ENCODE peak calls at places on chromosomes 7 and 10, in seven cellular contexts. D is ovary, G is right lobe of liver, R is body of pancreas, K is K562, V is IMR-90, C is heart left ventricle. W is an unnamed sample. For H3K36me3, the result is how much of the 10 kb centered on the place peaks cover.

GRCh38 chr10:73762915-73763314 is 18.7 kb downstream of the SEC24C start:
- DNase-seq in R (no peak), V (peak), K (no peak), C (no peak), G (no peak), D (no peak), W (no peak)

GRCh38 chr10:131534836-131535235 is 223.3 kb upstream of the TCERG1L start:
- DNase-seq in V (no peak), D (no peak), C (no peak), G (no peak), K (no peak), R (no peak), W (no peak)

GRCh38 chr10:484925-485661 is 204.4 kb downstream of the DIP2C start:
- DNase-seq in C (no peak), G (no peak), D (no peak), R (no peak), K (no peak), V (no peak), W (no peak)

GRCh38 chr7:55069271-55069792 is 50.5 kb downstream of the EGFR start:
- DNase-seq in C (no peak), R (no peak), G (no peak), D (no peak), V (peak), K (no peak), W (no peak)

GRCh38 chr7:78099715-78100477 is 301.3 kb downstream of the PHTF2 start:
- DNase-seq in R (no peak), C (no peak), D (no peak), G (no peak), V (peak), K (no peak), W (no peak)

GRCh38 chr10:58335306-58336005 is 650 bp downstream of the UBE2D1 start:
- DNase-seq in V (peak), D (peak), K (peak), R (peak), G (peak), C (peak), W (no peak)

GRCh38 chr10:123517376-123517775 is 148.8 kb upstream of the GPR26 start:
- DNase-seq in V (no peak), C (no peak), R (no peak), G (no peak), D (no peak), K (no peak), W (no peak)

GRCh38 chr7:294440-295154 is 4.6 kb downstream of the FOXL3 start:
- DNase-seq in C (no peak), K (no peak), D (no peak), V (no peak), R (no peak), G (no peak), W (no peak)

GRCh38 chr10:14605231-14605925 is 169.3 kb downstream of the FAM107B start:
- DNase-seq in C (no peak), G (no peak), V (peak), R (no peak), D (no peak), K (no peak), W (no peak)

GRCh38 chr7:144391823-144392255 is 11.7 kb downstream of the NOBOX start:
- DNase-seq in V (peak), G (no peak), D (no peak), K (peak), C (no peak), R (no peak), W (no peak)

GRCh38 chr10:123512881-123513822 is 153.0 kb upstream of the GPR26 start:
- DNase-seq in G (no peak), V (no peak), C (no peak), K (no peak), D (no peak), R (no peak), W (no peak)

GRCh38 chr10:15796098-15796759 is 64.1 kb downstream of the MINDY3 start:
- DNase-seq in R (no peak), D (no peak), V (no peak), K (no peak), C (no peak), G (no peak), W (no peak)

GRCh38 chr10:29648114-29648982 is 13.6 kb upstream of the SVIL start:
- DNase-seq in R (no peak), C (no peak), K (no peak), G (no peak), D (peak), V (peak), W (no peak)

GRCh38 chr10:24209946-24210491 is 1.1 kb downstream of the KIAA1217 start:
- DNase-seq in C (peak), D (no peak), V (peak), R (no peak), K (no peak), G (no peak), W (no peak)

GRCh38 chr10:119316729-119317097 is 109.3 kb downstream of the GRK5 start:
- DNase-seq in R (no peak), C (no peak), D (no peak), V (peak), G (no peak), K (peak), W (no peak)

GRCh38 chr10:132434405-132435005 is 37.5 kb downstream of the PWWP2B start:
- DNase-seq in V (no peak), K (peak), D (no peak), G (no peak), C (peak), R (peak), W (no peak)

GRCh38 chr7:157465597-157466348 is 129.0 kb downstream of the DNAJB6 start:
- DNase-seq in D (no peak), V (no peak), G (no peak), K (no peak), C (no peak), R (no peak), W (no peak)

GRCh38 chr10:132021504-132022143 is 39.9 kb upstream of the BNIP3 start:
- DNase-seq in G (no peak), K (no peak), C (no peak), D (no peak), R (no peak), V (no peak), W (no peak)

GRCh38 chr10:65194131-65194530 is 1672.9 kb downstream of the REEP3 start:
- DNase-seq in K (no peak), V (no peak), C (no peak), R (no peak), G (no peak), D (no peak), W (no peak)

GRCh38 chr7:81682873-81683272 is 87.0 kb downstream of the HGF start:
- DNase-seq in V (no peak), D (no peak), K (no peak), C (no peak), R (no peak), G (no peak), W (no peak)

GRCh38 chr7:155999631-156000489 is 187.6 kb upstream of the SHH start:
- DNase-seq in R (no peak), G (no peak), C (no peak), D (no peak), K (no peak), V (no peak), W (no peak)

GRCh38 chr7:104548861-104549260 is 220.5 kb downstream of the LHFPL3 start:
- DNase-seq in K (peak), D (no peak), C (no peak), R (no peak), G (no peak), V (no peak), W (no peak)

GRCh38 chr7:101502466-101503098 is 126.5 kb downstream of the MYL10 start:
- DNase-seq in V (no peak), R (no peak), C (no peak), D (no peak), G (no peak), K (no peak), W (no peak)

GRCh38 chr10:3455385-3456334 is 283.1 kb upstream of the PITRM1 start:
- DNase-seq in G (peak), V (peak), K (no peak), C (no peak), R (no peak), D (no peak), W (no peak)

GRCh38 chr7:218896-219580 is 26.7 kb downstream of the FAM20C start:
- DNase-seq in V (no peak), G (no peak), D (no peak), C (no peak), K (no peak), R (no peak), W (no peak)

GRCh38 chr7:2734761-2735571 is 47.0 kb downstream of the AMZ1 start:
- DNase-seq in C (peak), V (no peak), D (peak), K (peak), G (no peak), R (no peak), W (no peak)

GRCh38 chr10:132749428-132749780 is 36.5 kb downstream of the NKX6-2 start:
- DNase-seq in R (no peak), K (no peak), C (no peak), G (no peak), V (no peak), D (no peak), W (no peak)

GRCh38 chr7:27122075-27122910 is 8.3 kb downstream of the HOXA4 start:
- DNase-seq in G (peak), D (no peak), K (no peak), R (no peak), V (peak), C (no peak), W (no peak)

GRCh38 chr7:1529383-1530116 is 952 bp upstream of the MAFK start:
- DNase-seq in K (no peak), V (no peak), R (peak), G (peak), C (peak), D (no peak), W (no peak)

GRCh38 chr10:46522295-46523118 is 34.0 kb downstream of the GPRIN2 start:
- DNase-seq in V (no peak), C (no peak), R (no peak), D (peak), K (no peak), G (no peak), W (no peak)

GRCh38 chr10:110547139-110547761 is 20.2 kb upstream of the SMC3 start:
- DNase-seq in G (no peak), C (no peak), V (peak), K (peak), D (no peak), R (no peak), W (no peak)

GRCh38 chr10:128125416-128125943 is 743 bp downstream of the MKI67 start:
- DNase-seq in K (peak), C (no peak), R (no peak), V (no peak), D (no peak), G (peak), W (no peak)

GRCh38 chr7:111498608-111499007 is 63.7 kb downstream of the IMMP2L start:
- DNase-seq in G (no peak), V (no peak), D (no peak), K (no peak), C (no peak), R (no peak), W (no peak)

GRCh38 chr7:1159933-1160664 is at the start of gene ZFAND2A:
- DNase-seq in K (peak), C (peak), G (peak), V (peak), R (peak), D (peak), W (peak)

GRCh38 chr10:61998937-61999336 is 97.4 kb downstream of the ARID5B start:
- DNase-seq in R (no peak), K (no peak), G (no peak), D (no peak), C (no peak), V (no peak), W (no peak)
- H3K36me3 ChIP-seq in R (under half), K (under half), G (under half), D (under half), C (under half), V (under half), W (under half)

DNA sequence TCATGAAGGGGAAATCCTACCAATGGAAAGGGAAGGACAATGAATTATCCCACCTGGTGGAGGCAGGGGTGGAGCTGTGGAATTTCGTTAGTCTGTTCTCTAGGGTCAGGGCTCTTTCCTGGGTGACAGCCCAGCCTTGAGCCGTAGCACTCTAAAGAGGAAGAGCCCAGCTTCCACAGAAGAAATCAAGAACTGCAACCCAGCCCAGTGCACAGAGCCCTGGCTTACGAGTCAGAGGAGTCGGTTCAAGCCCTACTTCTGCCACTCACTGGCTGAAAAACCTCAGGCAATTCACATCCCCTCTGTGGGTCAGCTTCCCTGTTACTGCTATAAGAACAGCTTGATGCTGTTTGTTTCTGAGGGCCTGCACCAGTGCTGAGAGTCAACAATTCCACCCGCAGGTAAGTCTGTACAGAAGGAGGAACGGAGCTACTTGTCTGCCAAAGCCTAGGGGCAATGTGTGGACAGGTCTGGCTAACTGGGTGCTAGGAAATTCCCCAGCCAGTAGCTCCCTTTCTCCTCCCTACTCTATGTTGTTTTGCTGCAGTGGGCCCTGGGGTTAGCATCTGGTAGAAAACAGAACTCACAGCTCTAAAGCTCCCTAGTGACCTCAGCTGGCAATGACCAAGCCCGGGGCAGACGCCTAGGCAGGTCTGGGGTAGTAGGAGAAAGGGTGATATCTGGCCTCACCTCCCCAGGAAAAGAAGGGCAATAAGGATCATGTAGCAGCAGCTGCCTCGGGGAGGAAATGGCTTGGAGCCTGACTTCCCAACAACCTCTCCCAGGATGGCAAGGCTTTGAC is 3.3 kb downstream of the AVPI1 start:
- DNase-seq in R (peak), K (peak), V (peak), D (no peak), C (no peak), G (peak), W (no peak)
- TF ChIP-seq POLR2A in R (no peak), K (no peak), V (no peak), D (no peak), C (no peak), G (no peak), W (peak)

GRCh38 chr7:23529262-23529859 is 2.4 kb downstream of the TRA2A start:
- DNase-seq in V (no peak), R (no peak), G (no peak), K (peak), D (no peak), C (no peak), W (no peak)
- H3K36me3 ChIP-seq in V (under half), R (under half), G (under half), K (under half), D (under half), C (under half), W (under half)

GRCh38 chr10:71235808-71236207 is 23.4 kb downstream of the UNC5B start:
- DNase-seq in R (no peak), G (no peak), C (no peak), K (no peak), D (no peak), V (no peak), W (no peak)

GRCh38 chr10:71236822-71237682 is 24.7 kb downstream of the UNC5B start:
- DNase-seq in K (no peak), V (no peak), R (no peak), D (no peak), C (no peak), G (no peak), W (no peak)

GRCh38 chr10:71234970-71235681 is 22.8 kb downstream of the UNC5B start:
- DNase-seq in R (no peak), G (no peak), C (peak), K (peak), D (no peak), V (peak), W (no peak)

GRCh38 chr10:71237843-71238623 is 25.7 kb downstream of the UNC5B start:
- DNase-seq in D (no peak), K (no peak), G (no peak), V (no peak), C (no peak), R (no peak), W (no peak)

DNA sequence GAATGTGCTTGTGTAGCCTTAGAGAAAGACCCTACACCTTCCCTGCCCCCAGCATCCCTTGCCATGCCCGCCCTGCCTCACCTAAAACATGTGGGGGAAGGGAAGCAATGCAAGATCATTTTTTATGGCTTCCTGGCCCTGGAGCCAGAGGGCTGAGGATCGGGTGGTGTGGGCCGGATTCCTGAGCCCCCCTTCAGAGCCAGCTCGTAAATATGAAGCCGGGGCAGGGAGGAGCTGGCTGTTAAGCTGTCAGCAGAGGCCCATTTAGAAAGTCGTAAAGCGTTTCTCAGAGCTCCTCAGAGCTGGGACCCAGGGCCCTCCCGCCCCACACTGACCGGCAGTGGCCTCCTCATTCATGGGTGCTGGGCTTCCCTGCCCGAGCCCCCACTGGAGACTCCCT is 23.9 kb downstream of the UNC5B start:
- DNase-seq in C (no peak), K (no peak), V (no peak), G (no peak), R (no peak), D (no peak), W (no peak)
- TF ChIP-seq POLR2A in C (no peak), K (no peak), V (no peak), G (no peak), R (no peak), D (no peak), W (no peak)

W was measured in esophagus squamous epithelium.